ENCODE peak calls at places on chromosomes 16 and 17, in eight cellular contexts. B is GM23338, C is IMR-90, Q is OCI-LY7, M is astrocyte, J is neural progenitor cell, E is K562, S is H9. N is an unnamed sample. For H3K4me1, the result is how much of the 10 kb centered on the place peaks cover.

GRCh38 chr17:80110447-80110812 is 9.0 kb downstream of the GAA start:
- DNase-seq in B (no peak), C (no peak), Q (no peak), M (no peak), J (no peak), E (no peak), S (no peak), N (no peak)

GRCh38 chr16:75238132-75238852 is 13.1 kb downstream of the BCAR1 start:
- DNase-seq in B (no peak), C (peak), Q (no peak), M (peak), J (peak), E (no peak), S (peak), N (peak)

GRCh38 chr16:54928421-54929089 is 2.1 kb upstream of the IRX5 start:
- DNase-seq in B (peak), C (no peak), Q (peak), M (no peak), J (peak), E (peak), S (peak), N (peak)

GRCh38 chr17:30433514-30433913 is 43.7 kb upstream of the GOSR1 start:
- DNase-seq in B (no peak), C (peak), Q (no peak), M (peak), J (no peak), E (no peak), S (no peak), N (no peak)

GRCh38 chr17:57294629-57295501 is 38.5 kb downstream of the MSI2 start:
- DNase-seq in B (peak), C (peak), Q (no peak), M (peak), J (no peak), E (no peak), S (no peak), N (peak)

GRCh38 chr17:78357177-78357586 is 2.7 kb downstream of the SOCS3 start:
- DNase-seq in B (no peak), C (peak), Q (no peak), M (peak), J (no peak), E (no peak), S (peak), N (no peak)

GRCh38 chr17:67594115-67594878 is 123.4 kb upstream of the NOL11 start:
- DNase-seq in B (no peak), C (no peak), Q (no peak), M (no peak), J (no peak), E (no peak), S (no peak), N (no peak)

GRCh38 chr16:81707411-81708321 is 71.4 kb upstream of the PLCG2 start:
- DNase-seq in B (no peak), C (peak), Q (no peak), M (peak), J (no peak), E (no peak), S (no peak), N (no peak)

GRCh38 chr17:57943140-57943539 is 12.1 kb downstream of the CUEDC1 start:
- DNase-seq in B (no peak), C (peak), Q (no peak), M (peak), J (no peak), E (no peak), S (no peak), N (no peak)

GRCh38 chr17:82443465-82444283 is 6.9 kb downstream of the CYBC1 start:
- DNase-seq in B (no peak), C (no peak), Q (no peak), M (no peak), J (no peak), E (no peak), S (no peak), N (no peak)

GRCh38 chr17:59757881-59758385 is 50.5 kb downstream of the VMP1 start:
- DNase-seq in B (no peak), C (no peak), Q (no peak), M (no peak), J (no peak), E (no peak), S (no peak), N (no peak)

GRCh38 chr17:79850571-79851460 is 11.6 kb upstream of the CBX4 start:
- DNase-seq in B (no peak), C (peak), Q (no peak), M (peak), J (no peak), E (peak), S (no peak), N (no peak)

GRCh38 chr17:28493467-28493866 is 12.7 kb upstream of the FOXN1 start:
- DNase-seq in B (no peak), C (peak), Q (no peak), M (no peak), J (no peak), E (no peak), S (no peak), N (no peak)

GRCh38 chr17:6831662-6832263 is at the start of gene TEKT1:
- DNase-seq in B (peak), C (peak), Q (no peak), M (peak), J (peak), E (peak), S (peak), N (no peak)

GRCh38 chr16:88315543-88316105 is 67.1 kb upstream of the ZNF469 start:
- DNase-seq in B (no peak), C (peak), Q (no peak), M (peak), J (no peak), E (peak), S (no peak), N (no peak)

GRCh38 chr17:36183811-36184765 is 7.7 kb upstream of the TBC1D3B start:
- DNase-seq in B (no peak), C (no peak), Q (no peak), M (no peak), J (no peak), E (no peak), S (no peak), N (no peak)

GRCh38 chr17:7404737-7405412 is 978 bp upstream of the TMEM256 start:
- DNase-seq in B (peak), C (no peak), Q (no peak), M (no peak), J (peak), E (peak), S (peak), N (no peak)

GRCh38 chr16:65059421-65059980 is 62.4 kb downstream of the CDH11 start:
- DNase-seq in B (no peak), C (no peak), Q (no peak), M (no peak), J (peak), E (no peak), S (no peak), N (no peak)

GRCh38 chr17:59425085-59425901 is 93.8 kb downstream of the YPEL2 start:
- DNase-seq in B (peak), C (peak), Q (no peak), M (no peak), J (no peak), E (no peak), S (no peak), N (no peak)

GRCh38 chr16:83842755-83843507 is 35.2 kb downstream of the HSBP1 start:
- DNase-seq in B (no peak), C (no peak), Q (peak), M (no peak), J (peak), E (no peak), S (no peak), N (no peak)

GRCh38 chr17:51706098-51706497 is 445.8 kb downstream of the UTP18 start:
- DNase-seq in B (no peak), C (no peak), Q (no peak), M (no peak), J (no peak), E (no peak), S (no peak), N (no peak)

GRCh38 chr17:48767263-48767774 is 38.8 kb upstream of the HOXB13 start:
- DNase-seq in B (peak), C (no peak), Q (no peak), M (no peak), J (no peak), E (no peak), S (no peak), N (no peak)

GRCh38 chr17:5485270-5486205 is at the start of gene DERL2:
- DNase-seq in B (peak), C (peak), Q (peak), M (peak), J (peak), E (peak), S (no peak), N (no peak)

DNA sequence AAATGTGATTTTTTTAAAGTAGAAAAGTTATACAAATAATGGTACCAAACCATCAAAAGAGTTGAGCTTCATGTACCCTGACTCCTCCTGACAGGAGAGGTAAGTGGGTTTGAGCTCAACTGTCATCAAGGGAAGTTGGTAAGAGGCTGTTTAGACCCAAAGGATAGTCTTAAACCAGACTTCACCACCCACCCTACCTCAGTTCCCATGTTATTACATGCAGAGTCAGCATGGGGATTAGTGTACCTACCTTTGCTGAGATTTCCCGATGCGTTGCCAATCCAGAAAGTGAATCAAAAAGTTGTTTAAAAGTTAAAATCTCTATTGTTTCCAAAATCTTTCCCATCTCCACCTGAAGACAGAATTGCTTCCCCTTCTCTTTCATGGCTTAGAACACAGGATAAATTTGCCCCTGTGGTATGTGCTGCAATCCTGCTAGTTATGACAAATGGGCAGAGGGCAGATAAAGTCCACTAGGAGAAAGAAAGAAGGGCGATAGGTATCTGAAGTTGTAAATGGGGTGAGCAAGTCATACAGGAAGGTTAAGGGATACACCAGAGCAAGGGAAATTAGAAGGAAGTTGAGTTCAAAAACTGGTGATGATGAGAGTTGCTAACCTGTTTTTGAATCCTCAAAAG is 72.8 kb downstream of the NEUROD2 start:
- DNase-seq in B (no peak), C (no peak), Q (no peak), M (no peak), J (no peak), E (no peak), S (no peak), N (no peak)
- H3K4me2 ChIP-seq in B (no peak), C (no peak), Q (no peak), M (no peak), J (no peak), E (no peak), S (no peak), N (no peak)

DNA sequence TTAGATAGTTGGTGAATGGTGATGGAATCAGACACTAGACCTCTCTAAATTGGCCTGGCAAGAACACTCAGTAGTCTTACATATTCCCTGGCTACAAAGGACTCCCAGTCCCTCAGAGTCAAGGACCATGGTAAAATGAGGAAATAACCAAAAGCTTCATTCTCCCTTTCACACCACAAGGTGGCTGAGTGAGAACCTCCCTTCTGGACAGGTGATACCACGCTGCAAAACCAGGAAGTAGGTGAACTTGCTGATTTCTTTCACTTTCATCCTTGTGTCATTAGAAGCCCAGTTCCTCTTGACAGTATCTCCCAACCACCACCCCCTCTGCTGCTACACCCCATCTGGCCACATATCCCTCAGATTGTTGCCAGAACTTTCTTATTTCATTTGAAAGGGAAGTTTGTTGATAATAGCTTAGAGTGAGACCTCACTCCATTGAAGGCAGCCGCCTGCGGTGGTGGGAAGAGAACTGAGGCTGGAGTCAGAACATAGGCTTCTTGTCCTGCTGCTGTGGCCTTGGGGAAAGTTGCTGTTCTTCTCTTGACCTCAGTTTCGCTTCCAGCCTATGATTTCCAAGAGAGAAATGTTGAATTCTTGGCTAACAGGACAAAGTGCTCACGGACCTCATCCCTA is 290.6 kb upstream of the CCL2 start:
- DNase-seq in B (peak), C (no peak), Q (peak), M (no peak), J (no peak), E (peak), S (peak), N (peak)
- TF ChIP-seq CTCF in B (peak), C (no peak), Q (peak), M (no peak), J (no peak), E (peak), S (peak), N (peak)

GRCh38 chr16:15032547-15033308 is 23.1 kb downstream of the NTAN1 start:
- DNase-seq in B (no peak), C (peak), Q (no peak), M (peak), J (no peak), E (no peak), S (peak), N (peak)
- H3K4me1 ChIP-seq in B (under half), C (under half), Q (under half), M (under half), J (under half), E (under half), S (under half), N (under half)

DNA sequence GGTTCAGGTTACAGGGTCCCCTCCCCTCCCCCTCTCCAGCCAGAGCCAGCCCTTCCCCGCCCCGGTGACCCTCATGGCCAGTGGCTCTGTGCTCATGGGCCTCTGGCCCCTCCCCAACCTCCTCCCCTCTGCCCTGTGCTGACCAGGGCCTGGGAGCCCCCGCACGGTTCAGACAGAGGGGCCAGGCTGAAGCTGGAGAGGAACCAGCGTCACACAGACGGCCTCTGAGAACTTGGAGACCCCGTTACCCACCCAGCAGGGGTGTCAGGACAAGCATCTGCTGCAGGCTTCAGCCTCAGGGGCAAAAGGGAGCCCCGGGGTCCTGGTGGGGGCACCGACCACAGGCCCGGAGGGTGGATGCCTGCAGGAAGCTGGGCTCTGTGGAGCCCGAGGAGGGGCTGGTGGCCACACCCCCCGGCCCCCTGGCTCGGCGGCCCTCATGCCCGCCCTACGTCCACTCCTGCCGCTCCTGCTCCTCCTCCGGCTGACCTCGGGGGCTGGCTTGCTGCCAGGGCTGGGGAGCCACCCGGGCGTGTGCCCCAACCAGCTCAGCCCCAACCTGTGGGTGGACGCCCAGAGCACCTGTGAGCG is at the start of gene WFIKKN1:
- DNase-seq in B (peak), C (no peak), Q (no peak), M (no peak), J (peak), E (peak), S (peak), N (no peak)
- H3K4me2 ChIP-seq in B (peak), C (no peak), Q (no peak), M (no peak), J (peak), E (peak), S (peak), N (no peak)

N was measured in DND-41.